ENCODE peak calls at places on chromosomes 3 and 15, in eight cellular contexts. One of them, this sample, is unnamed.
A peak's percentile ranks its signal among the peaks of the same experiment; 100 is the strongest.

GRCh38 chr15:99702895-99703602 is 30.2 kb downstream of the LYSMD4 start:
- DNase-seq in GM23248: peak; percentile 47
- DNase-seq in retinal pigment epithelial cell: no peak
- DNase-seq in HFF-Myc: no peak
- DNase-seq in renal cortical epithelial cell: no peak
- DNase-seq in gastrocnemius medialis: no peak
- DNase-seq in fibroblast of lung: peak; percentile 60
- DNase-seq in endodermal cell: no peak
- DNase-seq in this sample: no peak

GRCh38 chr3:122258757-122259371 is 66.2 kb upstream of the CSTA start:
- DNase-seq in GM23248: peak; percentile 87
- DNase-seq in retinal pigment epithelial cell: peak; percentile 12
- DNase-seq in HFF-Myc: peak; percentile 11
- DNase-seq in renal cortical epithelial cell: peak; percentile 69
- DNase-seq in gastrocnemius medialis: peak; percentile 23
- DNase-seq in fibroblast of lung: peak; percentile 56
- DNase-seq in endodermal cell: peak; percentile 86
- DNase-seq in this sample: peak; percentile 23

GRCh38 chr3:52827441-52827840 is 3.0 kb downstream of the ITIH4 start:
- DNase-seq in GM23248: peak; percentile 49
- DNase-seq in retinal pigment epithelial cell: no peak
- DNase-seq in HFF-Myc: no peak
- DNase-seq in renal cortical epithelial cell: peak; percentile 72
- DNase-seq in gastrocnemius medialis: peak; percentile 53
- DNase-seq in fibroblast of lung: peak; percentile 34
- DNase-seq in endodermal cell: no peak
- DNase-seq in this sample: no peak

GRCh38 chr3:45608885-45609284 is 14.3 kb downstream of the LIMD1 start:
- DNase-seq in GM23248: peak; percentile 75
- DNase-seq in retinal pigment epithelial cell: no peak
- DNase-seq in HFF-Myc: no peak
- DNase-seq in renal cortical epithelial cell: no peak
- DNase-seq in gastrocnemius medialis: no peak
- DNase-seq in fibroblast of lung: peak; percentile 62
- DNase-seq in endodermal cell: no peak
- DNase-seq in this sample: no peak

GRCh38 chr3:143436231-143436930 is 316.8 kb downstream of the CHST2 start:
- DNase-seq in GM23248: peak; percentile 82
- DNase-seq in retinal pigment epithelial cell: no peak
- DNase-seq in HFF-Myc: no peak
- DNase-seq in renal cortical epithelial cell: peak; percentile 69
- DNase-seq in gastrocnemius medialis: no peak
- DNase-seq in fibroblast of lung: peak; percentile 25
- DNase-seq in endodermal cell: no peak
- DNase-seq in this sample: peak; percentile 24

GRCh38 chr3:57815034-57815433 is 58.9 kb downstream of the SLMAP start:
- DNase-seq in GM23248: no peak
- DNase-seq in retinal pigment epithelial cell: no peak
- DNase-seq in HFF-Myc: no peak
- DNase-seq in renal cortical epithelial cell: no peak
- DNase-seq in gastrocnemius medialis: no peak
- DNase-seq in fibroblast of lung: no peak
- DNase-seq in endodermal cell: no peak
- DNase-seq in this sample: no peak

GRCh38 chr15:92627014-92627413 is 28.6 kb downstream of the FAM174B start:
- DNase-seq in GM23248: no peak
- DNase-seq in retinal pigment epithelial cell: no peak
- DNase-seq in HFF-Myc: no peak
- DNase-seq in renal cortical epithelial cell: no peak
- DNase-seq in gastrocnemius medialis: no peak
- DNase-seq in fibroblast of lung: no peak
- DNase-seq in endodermal cell: no peak
- DNase-seq in this sample: no peak

GRCh38 chr3:86797946-86798345 is 193.0 kb downstream of the VGLL3 start:
- DNase-seq in GM23248: no peak
- DNase-seq in retinal pigment epithelial cell: no peak
- DNase-seq in HFF-Myc: no peak
- DNase-seq in renal cortical epithelial cell: no peak
- DNase-seq in gastrocnemius medialis: no peak
- DNase-seq in fibroblast of lung: no peak
- DNase-seq in endodermal cell: no peak
- DNase-seq in this sample: no peak

GRCh38 chr3:50230833-50231125 is 5.2 kb upstream of the GNAI2 start:
- DNase-seq in GM23248: peak; percentile 78
- DNase-seq in retinal pigment epithelial cell: no peak
- DNase-seq in HFF-Myc: no peak
- DNase-seq in renal cortical epithelial cell: no peak
- DNase-seq in gastrocnemius medialis: no peak
- DNase-seq in fibroblast of lung: peak; percentile 29
- DNase-seq in endodermal cell: no peak
- DNase-seq in this sample: no peak

GRCh38 chr3:148464246-148464645 is 233.5 kb upstream of the AGTR1 start:
- DNase-seq in GM23248: peak; percentile 44
- DNase-seq in retinal pigment epithelial cell: no peak
- DNase-seq in HFF-Myc: no peak
- DNase-seq in renal cortical epithelial cell: no peak
- DNase-seq in gastrocnemius medialis: no peak
- DNase-seq in fibroblast of lung: peak; percentile 42
- DNase-seq in endodermal cell: no peak
- DNase-seq in this sample: no peak

GRCh38 chr15:57743424-57743823 is 36.9 kb downstream of the POLR2M start:
- DNase-seq in GM23248: no peak
- DNase-seq in retinal pigment epithelial cell: no peak
- DNase-seq in HFF-Myc: no peak
- DNase-seq in renal cortical epithelial cell: no peak
- DNase-seq in gastrocnemius medialis: no peak
- DNase-seq in fibroblast of lung: no peak
- DNase-seq in endodermal cell: peak; percentile 59
- DNase-seq in this sample: no peak

GRCh38 chr3:166531730-166532129 is 694.5 kb upstream of the BCHE start:
- DNase-seq in GM23248: no peak
- DNase-seq in retinal pigment epithelial cell: no peak
- DNase-seq in HFF-Myc: no peak
- DNase-seq in renal cortical epithelial cell: no peak
- DNase-seq in gastrocnemius medialis: no peak
- DNase-seq in fibroblast of lung: no peak
- DNase-seq in endodermal cell: no peak
- DNase-seq in this sample: no peak

GRCh38 chr15:25239471-25240345 is 199.1 kb downstream of the UBE3A start:
- DNase-seq in GM23248: no peak
- DNase-seq in retinal pigment epithelial cell: no peak
- DNase-seq in HFF-Myc: no peak
- DNase-seq in renal cortical epithelial cell: no peak
- DNase-seq in gastrocnemius medialis: peak; percentile 4
- DNase-seq in fibroblast of lung: no peak
- DNase-seq in endodermal cell: no peak
- DNase-seq in this sample: no peak

GRCh38 chr3:61574854-61575253 is 13.5 kb downstream of the PTPRG start:
- DNase-seq in GM23248: peak; percentile 61
- DNase-seq in retinal pigment epithelial cell: peak; percentile 36
- DNase-seq in HFF-Myc: peak; percentile 93
- DNase-seq in renal cortical epithelial cell: peak; percentile 28
- DNase-seq in gastrocnemius medialis: peak; percentile 38
- DNase-seq in fibroblast of lung: peak; percentile 99
- DNase-seq in endodermal cell: no peak
- DNase-seq in this sample: peak; percentile 95

GRCh38 chr3:170697803-170698350 is 112.0 kb upstream of the SLC7A14 start:
- DNase-seq in GM23248: no peak
- DNase-seq in retinal pigment epithelial cell: no peak
- DNase-seq in HFF-Myc: no peak
- DNase-seq in renal cortical epithelial cell: no peak
- DNase-seq in gastrocnemius medialis: no peak
- DNase-seq in fibroblast of lung: peak; percentile 68
- DNase-seq in endodermal cell: peak; percentile 88
- DNase-seq in this sample: no peak

GRCh38 chr15:56244237-56244810 is 645 bp upstream of the RFX7 start:
- DNase-seq in GM23248: peak; percentile 75
- DNase-seq in retinal pigment epithelial cell: peak; percentile 57
- DNase-seq in HFF-Myc: peak; percentile 76
- DNase-seq in renal cortical epithelial cell: peak; percentile 65
- DNase-seq in gastrocnemius medialis: no peak
- DNase-seq in fibroblast of lung: peak; percentile 87
- DNase-seq in endodermal cell: peak; percentile 92
- DNase-seq in this sample: peak; percentile 47

This sample was measured in skeletal muscle cell.